ENCODE peak calls at places on chromosomes 11 and 22, in seven cellular contexts. Z is AG20443; N is stimulated activated naive CD8-positive, alpha-beta T cell treated with anti-CD3 and anti-CD28 coated beads, Interleukin-15, Interleukin-2, amounts not matched to agents 100 U/mL and 50 U/mL, for 24 hours; V is H4; E is AG09309; S is HEK293T; O is cerebellum. H is an unnamed sample.

GRCh38 chr11:65448418-65449196 is 26.0 kb downstream of the NEAT1 start:
- DNase-seq in Z (no peak), N (no peak), V (peak), E (no peak), S (no peak), O (no peak), H (peak)

GRCh38 chr22:37167176-37167980 is 17.7 kb upstream of the IL2RB start:
- DNase-seq in Z (no peak), N (no peak), V (no peak), E (no peak), S (no peak), O (no peak), H (no peak)

GRCh38 chr11:1401656-1402221 is 12.0 kb downstream of the BRSK2 start:
- DNase-seq in Z (peak), N (peak), V (peak), E (no peak), S (peak), O (no peak), H (peak)

GRCh38 chr22:36662981-36663380 is 40.6 kb downstream of the CACNG2 start:
- DNase-seq in Z (no peak), N (no peak), V (no peak), E (no peak), S (no peak), O (no peak), H (no peak)

GRCh38 chr22:24153353-24153752 is 27.9 kb upstream of the SUSD2 start:
- DNase-seq in Z (no peak), N (no peak), V (peak), E (no peak), S (no peak), O (no peak), H (no peak)

GRCh38 chr11:85663781-85664560 is 958 bp downstream of the CREBZF start:
- DNase-seq in Z (peak), N (peak), V (peak), E (no peak), S (peak), O (peak), H (peak)

GRCh38 chr11:2721163-2721935 is 21.6 kb upstream of the KCNQ1OT1 start:
- DNase-seq in Z (no peak), N (no peak), V (no peak), E (no peak), S (no peak), O (no peak), H (no peak)

GRCh38 chr11:9075441-9076000 is 15.9 kb downstream of the SCUBE2 start:
- DNase-seq in Z (no peak), N (no peak), V (no peak), E (no peak), S (no peak), O (no peak), H (no peak)

GRCh38 chr11:60130496-60130895 is 42.0 kb downstream of the MS4A2 start:
- DNase-seq in Z (peak), N (no peak), V (no peak), E (no peak), S (peak), O (peak), H (peak)

GRCh38 chr11:73636249-73636648 is 10.1 kb upstream of the PLEKHB1 start:
- DNase-seq in Z (no peak), N (no peak), V (no peak), E (no peak), S (no peak), O (no peak), H (no peak)

GRCh38 chr11:27431808-27432207 is 40.8 kb downstream of the LGR4 start:
- DNase-seq in Z (no peak), N (no peak), V (no peak), E (no peak), S (no peak), O (no peak), H (no peak)

GRCh38 chr11:73761403-73761945 is 600 bp upstream of the RAB6A start:
- DNase-seq in Z (no peak), N (no peak), V (no peak), E (no peak), S (no peak), O (no peak), H (no peak)

GRCh38 chr11:2173150-2173693 is 1.6 kb upstream of the TH start:
- DNase-seq in Z (no peak), N (peak), V (peak), E (no peak), S (peak), O (no peak), H (no peak)